ENCODE peak calls at places on chromosomes 1 and 21, in six cellular contexts. F is endothelial cell; U is psoas muscle; L is activated naive CD8-positive, alpha-beta T cell treated with anti-CD3 and anti-CD28 coated beads, Interleukin-2, amount 50 U/mL, for 24 hours; Q is RKO; B is activated naive CD4-positive, alpha-beta T cell. H is an unnamed sample.

GRCh38 chr1:37479255-37480124 is 5.1 kb downstream of the ZC3H12A start:
- DNase-seq in Q (peak), B (peak), U (peak), F (no peak), L (peak), H (peak)

GRCh38 chr1:110185181-110185580 is 24.9 kb upstream of the KCNC4 start:
- DNase-seq in U (peak), L (no peak), B (no peak), Q (no peak), F (no peak), H (no peak)

GRCh38 chr21:42983102-42983501 is 8.7 kb downstream of the PKNOX1 start:
- DNase-seq in L (no peak), U (no peak), Q (no peak), B (no peak), F (no peak), H (no peak)

GRCh38 chr1:156624814-156625435 is 5.7 kb downstream of the HAPLN2 start:
- DNase-seq in F (no peak), L (no peak), B (no peak), Q (no peak), U (no peak), H (no peak)

GRCh38 chr1:37808369-37809319 is 636 bp upstream of the YRDC start:
- DNase-seq in F (peak), Q (peak), B (no peak), U (peak), L (peak), H (peak)

GRCh38 chr1:159854101-159854692 is 8.3 kb downstream of the VSIG8 start:
- DNase-seq in L (peak), U (peak), Q (peak), F (peak), B (no peak), H (peak)

GRCh38 chr1:195482137-195482536 is 1126.1 kb downstream of the KCNT2 start:
- DNase-seq in U (no peak), L (no peak), B (no peak), Q (no peak), F (no peak), H (no peak)

GRCh38 chr1:169487561-169487960 is 1.8 kb upstream of the SLC19A2 start:
- DNase-seq in Q (no peak), U (peak), F (no peak), B (no peak), L (no peak), H (no peak)

GRCh38 chr1:149899460-149900284 is at the start of gene BOLA1:
- DNase-seq in B (peak), F (peak), L (peak), U (peak), Q (no peak), H (peak)

GRCh38 chr1:65255088-65256050 is 54.0 kb upstream of the DNAJC6 start:
- DNase-seq in U (no peak), F (peak), B (no peak), L (no peak), Q (peak), H (no peak)

GRCh38 chr1:116067564-116067887 is 43.7 kb upstream of the MAB21L3 start:
- DNase-seq in L (no peak), U (peak), Q (peak), F (no peak), B (no peak), H (peak)

GRCh38 chr1:218496561-218496960 is 151.4 kb downstream of the TGFB2 start:
- DNase-seq in U (no peak), F (no peak), L (no peak), B (no peak), Q (peak), H (peak)

GRCh38 chr21:45543371-45543709 is 1.1 kb upstream of the SLC19A1 start:
- DNase-seq in B (no peak), F (peak), L (peak), Q (no peak), U (no peak), H (no peak)

GRCh38 chr1:44806025-44806703 is 987 bp downstream of the DYNLT4 start:
- DNase-seq in F (no peak), L (no peak), U (peak), B (no peak), Q (no peak), H (no peak)

GRCh38 chr1:207499573-207499972 is 3.6 kb downstream of the CR1 start:
- DNase-seq in L (peak), F (peak), U (peak), B (no peak), Q (peak), H (peak)

GRCh38 chr1:54167422-54168139 is 14.8 kb upstream of the CDCP2 start:
- DNase-seq in B (no peak), F (no peak), L (no peak), U (no peak), Q (peak), H (no peak)

GRCh38 chr1:86370627-86371026 is 25.5 kb downstream of the ODF2L start:
- DNase-seq in U (no peak), B (no peak), Q (no peak), F (no peak), L (no peak), H (no peak)

GRCh38 chr21:46639489-46640386 is 4.3 kb downstream of the PRMT2 start:
- DNase-seq in B (no peak), U (no peak), F (no peak), Q (peak), L (no peak), H (no peak)

GRCh38 chr1:247054992-247055415 is 23.6 kb downstream of the ZNF670 start:
- DNase-seq in F (no peak), B (no peak), Q (no peak), U (no peak), L (no peak), H (no peak)

GRCh38 chr1:203216274-203217138 is 13.0 kb downstream of the CHIT1 start:
- DNase-seq in Q (peak), B (peak), U (no peak), L (peak), F (peak), H (peak)

GRCh38 chr1:64955093-64956066 is 11.0 kb downstream of the JAK1 start:
- DNase-seq in Q (no peak), B (no peak), L (no peak), F (no peak), U (no peak), H (no peak)

GRCh38 chr1:112956503-112957132 is 622 bp upstream of the SLC16A1 start:
- DNase-seq in L (peak), F (no peak), Q (no peak), U (no peak), B (no peak), H (peak)

GRCh38 chr1:9858293-9859035 is 34.7 kb upstream of the CLSTN1 start:
- DNase-seq in L (no peak), U (peak), F (no peak), B (no peak), Q (no peak), H (no peak)

GRCh38 chr1:108947871-108948525 is 15.3 kb downstream of the CLCC1 start:
- DNase-seq in Q (no peak), L (no peak), F (no peak), U (no peak), B (no peak), H (no peak)

GRCh38 chr1:29506678-29507225 is 270.4 kb downstream of the PTPRU start:
- DNase-seq in Q (no peak), F (no peak), U (no peak), L (no peak), B (no peak), H (no peak)

GRCh38 chr1:199982606-199983005 is 44.9 kb upstream of the NR5A2 start:
- DNase-seq in Q (no peak), U (no peak), B (no peak), L (no peak), F (no peak), H (no peak)

GRCh38 chr21:37264808-37265207 is 2.3 kb downstream of the VPS26C start:
- DNase-seq in Q (peak), L (no peak), B (no peak), F (no peak), U (no peak), H (no peak)

GRCh38 chr1:24828887-24829192 is 83.6 kb downstream of the CLIC4 start:
- DNase-seq in F (no peak), Q (no peak), B (no peak), U (no peak), L (no peak), H (no peak)

GRCh38 chr1:9860887-9861286 is 37.1 kb upstream of the CLSTN1 start:
- DNase-seq in F (no peak), B (no peak), U (peak), L (no peak), Q (no peak), H (no peak)

GRCh38 chr1:55519937-55520683 is 304.9 kb upstream of the USP24 start:
- DNase-seq in Q (no peak), F (no peak), B (no peak), U (no peak), L (no peak), H (no peak)

GRCh38 chr1:181910905-181911304 is 150.6 kb downstream of the ZNF648 start:
- DNase-seq in U (no peak), F (no peak), B (no peak), L (no peak), Q (no peak), H (no peak)

GRCh38 chr1:150386546-150387080 is 22.7 kb downstream of the RPRD2 start:
- DNase-seq in Q (no peak), U (no peak), B (no peak), L (no peak), F (no peak), H (no peak)

GRCh38 chr1:175317795-175318194 is 125.2 kb upstream of the KIAA0040 start:
- DNase-seq in F (no peak), Q (no peak), B (no peak), U (no peak), L (no peak), H (no peak)

GRCh38 chr21:29190920-29191319 is 60.5 kb downstream of the MAP3K7CL start:
- DNase-seq in L (peak), U (peak), F (no peak), B (no peak), Q (no peak), H (no peak)

GRCh38 chr1:41489561-41489960 is 5.1 kb upstream of the EDN2 start:
- DNase-seq in F (no peak), U (no peak), B (no peak), Q (no peak), L (no peak), H (no peak)

GRCh38 chr1:28602536-28603439 is 10.7 kb downstream of the RAB42 start:
- DNase-seq in U (no peak), L (no peak), F (peak), B (no peak), Q (peak), H (no peak)